ENCODE peak calls at places on chromosomes 2 and 18, in eight cellular contexts. A is fibroblast of lung, B is A549, C is NB4, T is astrocyte of the spinal cord, K is heart right ventricle, U is fibroblast of mammary gland, N is AG09309. Y is an unnamed sample.

GRCh38 chr2:68500649-68501048 is 33.3 kb downstream of the APLF start:
- DNase-seq in A (no peak), B (no peak), C (no peak), T (no peak), K (no peak), U (no peak), N (no peak), Y (no peak)

GRCh38 chr18:50327983-50328382 is 40.5 kb upstream of the CXXC1 start:
- DNase-seq in A (no peak), B (no peak), C (no peak), T (no peak), K (no peak), U (no peak), N (no peak), Y (no peak)

GRCh38 chr2:189255711-189256110 is 76.2 kb upstream of the COL5A2 start:
- DNase-seq in A (no peak), B (no peak), C (no peak), T (no peak), K (no peak), U (no peak), N (no peak), Y (no peak)

GRCh38 chr2:143581989-143582719 is 452.9 kb downstream of the ARHGAP15 start:
- DNase-seq in A (peak; percentile 63), B (no peak), C (no peak), T (no peak), K (no peak), U (peak; percentile 24), N (no peak), Y (no peak)

GRCh38 chr2:74138952-74139323 is 8.8 kb downstream of the BOLA3 start:
- DNase-seq in A (no peak), B (no peak), C (no peak), T (no peak), K (no peak), U (no peak), N (no peak), Y (no peak)

GRCh38 chr2:134718095-134718955 is 475 bp downstream of the TMEM163 start:
- DNase-seq in A (no peak), B (no peak), C (no peak), T (no peak), K (no peak), U (no peak), N (no peak), Y (no peak)

GRCh38 chr2:26583381-26583911 is 57.7 kb downstream of the CIB4 start:
- DNase-seq in A (no peak), B (no peak), C (no peak), T (no peak), K (no peak), U (no peak), N (no peak), Y (no peak)

GRCh38 chr2:191226196-191226595 is 19.0 kb upstream of the MYO1B start:
- DNase-seq in A (peak; percentile 31), B (no peak), C (no peak), T (peak; percentile 53), K (peak; percentile 30), U (peak; percentile 52), N (no peak), Y (no peak)

GRCh38 chr2:88955607-88956006 is 264.1 kb downstream of the RPIA start:
- DNase-seq in A (no peak), B (no peak), C (no peak), T (no peak), K (no peak), U (no peak), N (no peak), Y (no peak)

DNA sequence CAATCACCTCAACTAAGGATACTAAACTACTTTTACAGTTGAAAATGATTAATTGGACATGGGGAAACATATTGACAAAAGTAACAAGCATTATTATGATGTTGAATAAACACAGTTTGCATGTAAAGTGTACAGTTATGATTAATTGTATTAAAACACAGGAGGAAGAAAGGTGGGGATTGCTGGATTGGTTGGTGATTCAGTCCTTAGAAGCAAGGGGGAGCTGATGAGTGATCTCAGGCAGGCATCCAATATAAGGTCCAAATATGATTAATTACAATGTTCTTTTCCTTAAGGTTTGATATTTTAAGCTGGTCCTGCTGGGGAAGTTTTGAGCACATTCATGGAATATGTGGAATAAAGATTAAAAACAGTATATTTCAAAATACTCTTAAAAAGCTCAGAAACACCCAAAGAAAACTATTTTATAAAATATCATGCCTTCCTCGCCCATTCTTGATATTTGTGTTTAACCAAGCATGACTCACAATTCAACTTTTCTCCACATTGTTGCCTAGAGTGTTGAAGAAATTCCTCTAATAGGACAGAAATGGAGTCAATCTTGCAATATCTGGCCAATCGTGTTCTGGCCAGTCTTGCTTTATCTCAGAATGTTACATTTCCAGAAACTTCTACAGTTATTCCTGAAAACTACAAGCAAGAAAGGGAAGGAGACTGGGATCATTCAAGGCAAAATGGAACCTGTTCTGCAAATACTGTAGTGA is 268.2 kb downstream of the RPIA start:
- DNase-seq in A (peak; percentile 26), B (no peak), C (peak; percentile 4), T (no peak), K (no peak), U (peak; percentile 59), N (peak; percentile 2), Y (no peak)
- TF ChIP-seq CTCF in A (peak; percentile 25), B (no peak), C (peak; percentile 38), T (no peak), K (no peak), U (peak; percentile 34), N (no peak), Y (peak; percentile 60)

GRCh38 chr2:238586931-238587775 is 160.4 kb downstream of the ASB1 start:
- DNase-seq in A (no peak), B (no peak), C (no peak), T (no peak), K (no peak), U (no peak), N (no peak), Y (no peak)

GRCh38 chr2:238587776-238588660 is 161.3 kb downstream of the ASB1 start:
- DNase-seq in A (no peak), B (no peak), C (no peak), T (no peak), K (no peak), U (no peak), N (no peak), Y (no peak)

GRCh38 chr2:238585836-238586821 is 159.4 kb downstream of the ASB1 start:
- DNase-seq in A (no peak), B (no peak), C (peak; percentile 45), T (peak; percentile 73), K (no peak), U (no peak), N (no peak), Y (no peak)

GRCh38 chr2:238582159-238582558 is 155.4 kb downstream of the ASB1 start:
- DNase-seq in A (no peak), B (no peak), C (no peak), T (peak; percentile 82), K (no peak), U (peak; percentile 63), N (peak; percentile 63), Y (no peak)

GRCh38 chr2:238584617-238585016 is 157.9 kb downstream of the ASB1 start:
- DNase-seq in A (no peak), B (no peak), C (no peak), T (no peak), K (no peak), U (no peak), N (no peak), Y (no peak)
- H3K4me3 ChIP-seq in A (no peak overlapping the region), B (no peak overlapping the region), C (no peak overlapping the region), T (no peak overlapping the region), K (no peak overlapping the region), U (no peak overlapping the region), N (no peak overlapping the region), Y (no peak overlapping the region)

GRCh38 chr2:203913947-203914346 is 22.6 kb upstream of the ICOS start:
- DNase-seq in A (no peak), B (no peak), C (no peak), T (no peak), K (no peak), U (no peak), N (no peak), Y (no peak)

GRCh38 chr2:203909946-203910476 is 26.6 kb upstream of the ICOS start:
- DNase-seq in A (no peak), B (no peak), C (no peak), T (no peak), K (no peak), U (peak; percentile 16), N (no peak), Y (no peak)

GRCh38 chr2:203908344-203909185 is 28.0 kb upstream of the ICOS start:
- DNase-seq in A (no peak), B (no peak), C (no peak), T (no peak), K (no peak), U (no peak), N (no peak), Y (no peak)

GRCh38 chr2:203905661-203906060 is 30.9 kb upstream of the ICOS start:
- DNase-seq in A (no peak), B (no peak), C (no peak), T (no peak), K (no peak), U (peak; percentile 14), N (no peak), Y (no peak)

DNA sequence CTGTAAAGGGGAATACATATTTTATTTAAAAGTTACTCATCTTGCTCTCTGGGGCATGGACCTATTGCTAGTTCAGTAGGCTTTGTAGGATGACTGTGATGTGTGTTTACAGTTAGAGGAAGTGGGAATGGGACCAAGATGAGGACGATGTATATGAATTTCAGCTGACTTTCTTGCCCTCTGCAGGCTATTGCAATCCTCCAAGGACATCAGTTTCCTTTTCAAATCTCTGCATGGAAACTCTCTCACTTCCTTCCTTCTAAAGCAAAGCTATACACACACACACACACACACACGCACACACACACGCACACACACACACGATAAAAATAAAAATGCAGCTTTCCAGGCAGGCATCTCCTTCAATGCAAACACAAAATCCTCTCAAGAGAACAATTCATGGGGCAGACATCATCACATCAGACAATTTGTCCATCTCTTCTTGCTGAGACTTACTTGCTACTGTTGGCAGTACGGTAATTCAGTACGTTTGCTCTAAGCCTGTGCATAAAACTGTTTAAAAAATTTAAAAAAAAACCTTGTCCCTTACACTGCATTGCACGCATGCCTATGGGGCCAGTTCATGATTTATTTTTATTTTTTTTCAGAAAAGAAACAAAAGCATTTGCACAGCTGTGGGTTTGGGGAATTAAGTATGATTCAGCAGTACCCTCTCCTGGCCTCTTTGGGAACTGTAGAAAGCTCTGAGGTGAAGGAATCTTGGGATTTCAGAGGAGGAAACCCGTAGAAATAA is 27.2 kb upstream of the ICOS start:
- DNase-seq in A (peak; percentile 84), B (peak; percentile 30), C (peak; percentile 32), T (peak; percentile 78), K (peak; percentile 63), U (peak; percentile 77), N (peak; percentile 23), Y (no peak)
- TF ChIP-seq CTCF in A (peak; percentile 84), B (peak; percentile 70), C (peak; percentile 49), T (peak; percentile 81), K (peak; percentile 50), U (peak; percentile 84), N (peak; percentile 78), Y (peak; percentile 80)

GRCh38 chr18:52617931-52618330 is 277.9 kb downstream of the DCC start:
- DNase-seq in A (no peak), B (no peak), C (no peak), T (peak; percentile 50), K (no peak), U (no peak), N (no peak), Y (no peak)

GRCh38 chr18:52615321-52615720 is 275.3 kb downstream of the DCC start:
- DNase-seq in A (no peak), B (no peak), C (no peak), T (no peak), K (no peak), U (no peak), N (no peak), Y (no peak)

GRCh38 chr18:52620926-52621439 is 281.0 kb downstream of the DCC start:
- DNase-seq in A (no peak), B (no peak), C (no peak), T (no peak), K (no peak), U (no peak), N (no peak), Y (no peak)

GRCh38 chr18:52615943-52616342 is 275.9 kb downstream of the DCC start:
- DNase-seq in A (no peak), B (no peak), C (no peak), T (no peak), K (no peak), U (no peak), N (no peak), Y (no peak)
- H3K4me3 ChIP-seq in A (no peak overlapping the region), B (no peak overlapping the region), C (no peak overlapping the region), T (no peak overlapping the region), K (no peak overlapping the region), U (no peak overlapping the region), N (no peak overlapping the region), Y (no peak overlapping the region)

Y was measured in retinal pigment epithelial cell.